ENCODE peak calls at places on chromosomes 3 and 15, in four cellular contexts. N is RCC 7860, A is DMS 273 treated with DMSO at 0.1 percent for 48 hours, S is GM03348. D is an unnamed sample.

GRCh38 chr3:117692416-117692995 is 982.9 kb downstream of the TUSC7 start:
- DNase-seq in N (peak; percentile 9), A (no peak), S (peak; percentile 33), D (peak; percentile 74)

GRCh38 chr3:187736418-187736871 is 8.8 kb downstream of the BCL6 start:
- DNase-seq in N (peak; percentile 24), A (no peak), S (peak; percentile 34), D (peak; percentile 64)

GRCh38 chr15:55796321-55796965 is 53.5 kb upstream of the PRTG start:
- DNase-seq in N (no peak), A (no peak), S (no peak), D (peak; percentile 18)

GRCh38 chr3:143608966-143609365 is 239.3 kb downstream of the SLC9A9 start:
- DNase-seq in N (no peak), A (no peak), S (peak; percentile 11), D (peak; percentile 11)

GRCh38 chr3:10015476-10015904 is 10.7 kb upstream of the FANCD2 start:
- DNase-seq in N (peak; percentile 77), A (no peak), S (peak; percentile 78), D (peak; percentile 95)

GRCh38 chr3:183460059-183461052 is 31.9 kb upstream of the MCF2L2 start:
- DNase-seq in N (no peak), A (no peak), S (no peak), D (no peak)

GRCh38 chr15:76840830-76841460 is 64.2 kb downstream of the SCAPER start:
- DNase-seq in N (peak; percentile 27), A (no peak), S (peak; percentile 57), D (peak; percentile 55)

GRCh38 chr3:33848624-33849347 is 50.4 kb downstream of the PDCD6IP start:
- DNase-seq in N (no peak), A (no peak), S (no peak), D (no peak)

GRCh38 chr3:136733317-136733833 is 18.8 kb downstream of the STAG1 start:
- DNase-seq in N (no peak), A (no peak), S (no peak), D (peak; percentile 30)

GRCh38 chr3:138942271-138942670 is 4.7 kb downstream of the FOXL2 start:
- DNase-seq in N (no peak), A (no peak), S (no peak), D (no peak)

GRCh38 chr3:123809597-123809996 is 74.5 kb downstream of the MYLK start:
- DNase-seq in N (no peak), A (no peak), S (peak; percentile 47), D (peak; percentile 93)

GRCh38 chr3:64143399-64144130 is 81.7 kb downstream of the PRICKLE2 start:
- DNase-seq in N (peak; percentile 66), A (peak; percentile 73), S (peak; percentile 67), D (peak; percentile 95)

GRCh38 chr15:72991026-72991425 is 61.2 kb upstream of the NEO1 start:
- DNase-seq in N (no peak), A (no peak), S (no peak), D (peak; percentile 15)

GRCh38 chr3:140427786-140428185 is 250.1 kb upstream of the TRIM42 start:
- DNase-seq in N (no peak), A (no peak), S (no peak), D (no peak)

GRCh38 chr3:186823391-186823790 is 17.1 kb upstream of the RFC4 start:
- DNase-seq in N (peak; percentile 20), A (no peak), S (no peak), D (peak; percentile 43)

GRCh38 chr3:183518446-183519185 is 36.9 kb downstream of the KLHL6 start:
- DNase-seq in N (no peak), A (no peak), S (no peak), D (peak; percentile 29)

GRCh38 chr15:60351066-60351465 is 46.7 kb downstream of the ANXA2 start:
- DNase-seq in N (peak; percentile 20), A (no peak), S (no peak), D (peak; percentile 38)

GRCh38 chr3:58189691-58190090 is 21.1 kb downstream of the DNASE1L3 start:
- DNase-seq in N (no peak), A (no peak), S (no peak), D (no peak)

GRCh38 chr3:132721479-132722164 is 587 bp downstream of the NPHP3 start:
- DNase-seq in N (peak; percentile 41), A (peak; percentile 36), S (peak; percentile 70), D (peak; percentile 73)

GRCh38 chr3:134600685-134601502 is 49.9 kb downstream of the KY start:
- DNase-seq in N (peak; percentile 38), A (peak; percentile 27), S (peak; percentile 93), D (peak; percentile 69)

GRCh38 chr3:11059090-11059798 is 66.7 kb downstream of the SLC6A1 start:
- DNase-seq in N (peak; percentile 54), A (peak; percentile 19), S (peak; percentile 90), D (peak; percentile 82)

GRCh38 chr3:121885386-121885785 is 8.8 kb upstream of the SLC15A2 start:
- DNase-seq in N (no peak), A (no peak), S (peak; percentile 10), D (peak; percentile 24)

GRCh38 chr3:127349501-127350171 is 61.8 kb upstream of the PRR20G start:
- DNase-seq in N (no peak), A (no peak), S (no peak), D (no peak)

GRCh38 chr3:24305795-24306467 is 188.7 kb downstream of the THRB start:
- DNase-seq in N (no peak), A (no peak), S (peak; percentile 6), D (peak; percentile 4)

GRCh38 chr3:32176989-32177701 is 61.3 kb upstream of the CMTM8 start:
- DNase-seq in N (peak; percentile 29), A (peak; percentile 5), S (peak; percentile 45), D (peak; percentile 43)

GRCh38 chr15:98648654-98649537 is 557 bp downstream of the IGF1R start:
- DNase-seq in N (no peak), A (no peak), S (peak; percentile 63), D (peak; percentile 69)

GRCh38 chr15:78044407-78045155 is 32.9 kb downstream of the TBC1D2B start:
- DNase-seq in N (no peak), A (no peak), S (no peak), D (peak; percentile 68)

GRCh38 chr3:126480864-126481263 is 5.2 kb upstream of the ZXDC start:
- DNase-seq in N (no peak), A (no peak), S (no peak), D (no peak)

D was measured in EH.